ENCODE peak calls at places on chromosomes 3 and 15, in seven cellular contexts. Q, J, O, D, X, B and Z are unnamed samples.
A peak's percentile ranks its signal among the peaks of the same experiment; 100 is the strongest.

GRCh38 chr15:29065571-29065970 is 179.8 kb downstream of the APBA2 start:
- DNase-seq in X (no peak), D (no peak), J (no peak), B (no peak), Q (no peak), O (no peak), Z (no peak)

GRCh38 chr15:70362350-70362749 is 264.6 kb upstream of the TLE3 start:
- DNase-seq in D (no peak), O (no peak), J (no peak), Q (no peak), X (no peak), B (no peak), Z (no peak)

GRCh38 chr3:23806322-23807160 is 786 bp downstream of the UBE2E1 start:
- DNase-seq in D (peak; percentile 51), O (peak; percentile 67), Q (no peak), B (peak; percentile 21), X (peak; percentile 61), J (no peak), Z (peak; percentile 41)

GRCh38 chr3:167568634-167569033 is 85.1 kb downstream of the WDR49 start:
- DNase-seq in D (no peak), O (no peak), B (no peak), X (no peak), J (no peak), Q (no peak), Z (no peak)

GRCh38 chr3:76152028-76152427 is 366.7 kb upstream of the ZNF717 start:
- DNase-seq in D (no peak), Q (no peak), O (no peak), B (no peak), J (no peak), X (no peak), Z (no peak)

GRCh38 chr3:168812234-168812633 is 716.5 kb upstream of the GOLIM4 start:
- DNase-seq in B (no peak), X (no peak), J (no peak), D (no peak), Q (no peak), O (peak; percentile 60), Z (no peak)

GRCh38 chr15:90812881-90813280 is 55.5 kb upstream of the FURIN start:
- DNase-seq in B (no peak), X (no peak), Q (no peak), J (no peak), D (no peak), O (no peak), Z (no peak)

GRCh38 chr3:72487946-72488735 is 360.1 kb downstream of the SHQ1 start:
- DNase-seq in O (no peak), D (no peak), Q (no peak), J (no peak), B (no peak), X (no peak), Z (no peak)

GRCh38 chr3:43316783-43317460 is 30.6 kb downstream of the SNRK start:
- DNase-seq in O (no peak), D (no peak), B (no peak), Q (peak; percentile 18), J (no peak), X (no peak), Z (no peak)

GRCh38 chr3:134644731-134645514 is 5.9 kb downstream of the KY start:
- DNase-seq in Q (no peak), D (no peak), J (peak; percentile 67), B (no peak), O (no peak), X (no peak), Z (peak; percentile 33)

GRCh38 chr3:143414571-143415253 is 295.1 kb downstream of the CHST2 start:
- DNase-seq in D (no peak), B (no peak), X (no peak), O (no peak), J (no peak), Q (no peak), Z (no peak)

GRCh38 chr15:60865507-60865906 is 363.6 kb downstream of the RORA start:
- DNase-seq in J (no peak), D (no peak), Q (no peak), O (no peak), B (no peak), X (no peak), Z (no peak)

GRCh38 chr15:96515391-96515790 is 184.9 kb downstream of the NR2F2 start:
- DNase-seq in O (no peak), X (no peak), Q (no peak), J (no peak), B (no peak), D (no peak), Z (no peak)

GRCh38 chr3:48591436-48591835 is 3.7 kb downstream of the COL7A1 start:
- DNase-seq in J (no peak), B (no peak), X (no peak), O (no peak), Q (no peak), D (no peak), Z (no peak)
- H3K27me3 ChIP-seq in J (no peaks in the 10 kb centered on the region), B (peaks cover 13% of the 10 kb centered on the region), X (no peaks in the 10 kb centered on the region), O (no peaks in the 10 kb centered on the region), Q (no peaks in the 10 kb centered on the region), D (peaks cover 23% of the 10 kb centered on the region), Z (no peaks in the 10 kb centered on the region)

GRCh38 chr3:9810357-9810726 is 280 bp downstream of the TTLL3 start:
- DNase-seq in X (no peak), D (no peak), O (no peak), B (peak; percentile 8), J (no peak), Q (no peak), Z (peak; percentile 18)
- H3K36me3 ChIP-seq in X (peaks cover 9% of the 10 kb centered on the region), D (peaks cover 22% of the 10 kb centered on the region), O (peaks cover 13% of the 10 kb centered on the region), B (peaks cover 13% of the 10 kb centered on the region), J (no peaks in the 10 kb centered on the region), Q (peaks cover 9% of the 10 kb centered on the region), Z (peaks cover 69% of the 10 kb centered on the region)

DNA sequence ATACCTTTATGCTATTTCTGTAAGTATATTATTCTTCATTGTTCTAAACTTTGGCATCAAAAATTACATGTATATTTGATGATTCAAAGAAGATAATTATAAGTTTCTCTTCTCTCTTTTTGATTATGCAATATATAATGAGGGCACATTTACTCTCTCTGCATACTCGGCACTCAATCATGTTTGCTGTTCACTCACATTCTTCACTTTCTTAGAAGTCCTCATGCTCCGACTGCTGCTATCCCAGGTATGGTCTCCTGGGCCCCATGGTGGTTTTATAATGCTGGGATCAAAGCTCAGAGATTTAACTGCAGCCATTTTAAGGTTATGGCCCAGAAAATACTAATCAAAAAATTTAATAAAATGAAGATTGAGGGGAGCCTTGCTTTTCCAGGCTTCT is 529.7 kb upstream of the IL12A start:
- DNase-seq in X (no peak), Q (no peak), J (no peak), B (no peak), D (no peak), O (no peak), Z (no peak)
- H3K27me3 ChIP-seq in X (no peaks in the 10 kb centered on the region), Q (no peaks in the 10 kb centered on the region), J (no peaks in the 10 kb centered on the region), B (no peaks in the 10 kb centered on the region), D (no peaks in the 10 kb centered on the region), O (no peaks in the 10 kb centered on the region), Z (no peaks in the 10 kb centered on the region)

DNA sequence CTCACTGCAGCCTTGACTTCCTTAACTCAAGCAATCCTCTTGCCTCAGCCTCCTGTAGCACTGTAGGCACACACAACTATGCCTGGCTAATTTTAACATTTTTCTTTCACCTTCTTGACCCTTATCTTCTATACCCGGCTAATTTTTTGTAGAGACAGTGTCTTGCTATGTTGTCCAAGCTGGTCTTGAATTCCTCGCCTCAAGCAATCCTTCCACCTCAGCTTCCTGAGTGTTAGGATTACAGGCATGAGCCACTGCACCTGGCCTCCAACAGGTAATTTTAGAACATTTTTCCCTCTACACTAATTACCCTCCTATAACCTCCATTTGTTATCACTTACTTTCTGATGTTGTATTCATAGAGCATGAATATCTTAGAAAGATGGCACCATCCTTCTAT is 60.3 kb downstream of the SPG11 start:
- DNase-seq in Q (no peak), X (no peak), D (no peak), B (no peak), O (no peak), J (no peak), Z (no peak)
- H3K36me3 ChIP-seq in Q (peaks cover 28% of the 10 kb centered on the region), X (peaks cover 10% of the 10 kb centered on the region), D (peaks cover 98% of the 10 kb centered on the region), B (no peaks in the 10 kb centered on the region), O (peaks cover 54% of the 10 kb centered on the region), J (no peaks in the 10 kb centered on the region), Z (peaks cover 99% of the 10 kb centered on the region)

DNA sequence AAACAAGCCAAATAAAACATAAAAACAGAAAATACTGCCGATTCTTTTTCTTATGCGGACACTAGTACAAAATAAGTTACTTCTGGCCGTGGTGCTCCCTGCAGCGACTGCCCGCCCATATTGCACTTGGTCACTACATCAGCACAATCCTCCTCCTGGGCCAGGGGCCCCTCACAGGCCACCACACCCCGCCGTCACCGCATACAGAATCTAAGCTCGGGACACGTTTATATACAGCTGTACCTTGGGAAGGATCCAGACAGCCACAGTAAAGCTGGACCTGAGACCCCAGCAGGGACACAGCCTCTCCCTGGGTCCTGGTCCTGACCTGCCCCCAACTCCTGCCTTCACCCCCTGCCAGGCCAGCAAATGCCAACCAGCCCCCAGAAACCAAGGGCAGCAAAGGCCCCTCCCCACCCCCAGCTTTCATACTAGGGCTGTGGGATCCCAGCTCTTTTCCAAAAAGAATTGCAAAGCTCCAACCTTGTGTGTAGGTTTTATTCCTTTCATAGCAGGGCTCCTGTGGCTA is 12.9 kb upstream of the DNAJB8 start:
- DNase-seq in D (no peak), O (no peak), B (no peak), X (no peak), J (no peak), Q (no peak), Z (no peak)
- H3K27me3 ChIP-seq in D (peaks cover 52% of the 10 kb centered on the region), O (no peaks in the 10 kb centered on the region), B (peaks cover 90% of the 10 kb centered on the region), X (peaks cover 15% of the 10 kb centered on the region), J (peaks cover 35% of the 10 kb centered on the region), Q (no peaks in the 10 kb centered on the region), Z (peaks cover 46% of the 10 kb centered on the region)